ENCODE peak calls at places on chromosomes 3 and 15, in six cellular contexts. H is lower lobe of right lung, E is GM13977, D is Calu3, X is ELR, S is fibroblast of the aortic adventitia. O is an unnamed sample.

GRCh38 chr3:4716731-4717362 is 223.7 kb downstream of the ITPR1 start:
- DNase-seq in H (no peak), E (no peak), D (no peak), X (peak), S (peak), O (peak)

GRCh38 chr3:112557980-112558379 is 3.8 kb downstream of the ATG3 start:
- DNase-seq in H (no peak), E (no peak), D (no peak), X (no peak), S (no peak), O (no peak)

GRCh38 chr3:116852801-116853200 is 143.2 kb downstream of the TUSC7 start:
- DNase-seq in H (no peak), E (no peak), D (no peak), X (no peak), S (no peak), O (no peak)

GRCh38 chr3:8882617-8883016 is 80.7 kb downstream of the RAD18 start:
- DNase-seq in H (no peak), E (no peak), D (no peak), X (no peak), S (no peak), O (no peak)

GRCh38 chr3:146359841-146360240 is 108.9 kb upstream of the PLSCR4 start:
- DNase-seq in H (no peak), E (no peak), D (no peak), X (no peak), S (no peak), O (no peak)

GRCh38 chr3:195209836-195210551 is 61.0 kb downstream of the XXYLT1 start:
- DNase-seq in H (no peak), E (no peak), D (no peak), X (no peak), S (peak), O (peak)

GRCh38 chr3:197527569-197527968 is 28.2 kb downstream of the BDH1 start:
- DNase-seq in H (no peak), E (no peak), D (no peak), X (no peak), S (no peak), O (no peak)

GRCh38 chr3:13189639-13190375 is 116.6 kb upstream of the IQSEC1 start:
- DNase-seq in H (no peak), E (no peak), D (no peak), X (peak), S (peak), O (peak)

GRCh38 chr3:115217678-115218451 is 70.8 kb upstream of the ZBTB20 start:
- DNase-seq in H (no peak), E (peak), D (peak), X (peak), S (peak), O (peak)

GRCh38 chr3:57753016-57753415 is 3.1 kb upstream of the SLMAP start:
- DNase-seq in H (no peak), E (no peak), D (no peak), X (no peak), S (no peak), O (no peak)

GRCh38 chr15:62928996-62929350 is 113.6 kb upstream of the TPM1 start:
- DNase-seq in H (no peak), E (no peak), D (peak), X (peak), S (no peak), O (no peak)

GRCh38 chr3:158935846-158936245 is 134.0 kb downstream of the MFSD1 start:
- DNase-seq in H (no peak), E (no peak), D (no peak), X (peak), S (no peak), O (no peak)

GRCh38 chr3:6254490-6254889 is 606.4 kb upstream of the GRM7 start:
- DNase-seq in H (no peak), E (no peak), D (no peak), X (no peak), S (no peak), O (no peak)

GRCh38 chr3:111534701-111535100 is 7.3 kb upstream of the CD96 start:
- DNase-seq in H (no peak), E (no peak), D (no peak), X (peak), S (peak), O (peak)

GRCh38 chr15:101062471-101063171 is 143.5 kb downstream of the LRRK1 start:
- DNase-seq in H (no peak), E (no peak), D (no peak), X (no peak), S (no peak), O (no peak)

GRCh38 chr3:155302476-155302875 is 9.0 kb upstream of the STRIT1 start:
- DNase-seq in H (no peak), E (no peak), D (no peak), X (peak), S (peak), O (peak)

GRCh38 chr3:113805249-113805648 is 33.3 kb upstream of the GRAMD1C start:
- DNase-seq in H (no peak), E (no peak), D (no peak), X (no peak), S (no peak), O (no peak)

GRCh38 chr3:184645304-184645703 is 66.6 kb downstream of the MAGEF1 start:
- DNase-seq in H (peak), E (no peak), D (peak), X (no peak), S (no peak), O (peak)

GRCh38 chr3:155908086-155908485 is 37.6 kb downstream of the GMPS start:
- DNase-seq in H (no peak), E (no peak), D (no peak), X (no peak), S (no peak), O (no peak)

GRCh38 chr15:96764501-96764900 is 434.0 kb downstream of the NR2F2 start:
- DNase-seq in H (no peak), E (no peak), D (no peak), X (no peak), S (no peak), O (no peak)

GRCh38 chr3:19439944-19440343 is 291.6 kb downstream of the KCNH8 start:
- DNase-seq in H (no peak), E (no peak), D (no peak), X (no peak), S (no peak), O (no peak)

GRCh38 chr15:100727291-100727851 is 125.0 kb downstream of the ASB7 start:
- DNase-seq in H (no peak), E (no peak), D (peak), X (no peak), S (no peak), O (peak)

GRCh38 chr3:18559323-18559972 is 134.3 kb upstream of the SATB1 start:
- DNase-seq in H (no peak), E (peak), D (peak), X (peak), S (peak), O (peak)

GRCh38 chr3:53102601-53103147 is 27.6 kb downstream of the RFT1 start:
- DNase-seq in H (no peak), E (peak), D (no peak), X (peak), S (no peak), O (no peak)

GRCh38 chr15:40252141-40252437 is 13.2 kb downstream of the PAK6 start:
- DNase-seq in H (no peak), E (no peak), D (no peak), X (no peak), S (no peak), O (no peak)

GRCh38 chr15:49831206-49831965 is 210.5 kb downstream of the DTWD1 start:
- DNase-seq in H (no peak), E (no peak), D (no peak), X (peak), S (peak), O (peak)